ENCODE peak calls at places on chromosomes 2 and 18, in eight cellular contexts. F, I, Z, P, R, L, G and M are unnamed samples. For H3K36me3, the result is how much of the 10 kb centered on the place peaks cover.

GRCh38 chr2:76180676-76181075 is 470.0 kb upstream of the GCFC2 start:
- DNase-seq in G (no peak), Z (no peak), R (no peak), L (no peak), I (no peak), F (no peak), P (no peak), M (no peak)

GRCh38 chr2:186761814-186762213 is 68.0 kb downstream of the FAM171B start:
- DNase-seq in R (no peak), I (no peak), Z (no peak), G (no peak), F (no peak), P (no peak), L (no peak), M (no peak)

GRCh38 chr2:23673830-23674679 is 252.9 kb downstream of the ATAD2B start:
- DNase-seq in Z (no peak), G (no peak), P (no peak), I (no peak), L (no peak), F (no peak), R (no peak), M (no peak)

GRCh38 chr2:220512419-220512818 is 885.0 kb downstream of the SLC4A3 start:
- DNase-seq in G (peak), F (peak), I (no peak), Z (no peak), L (no peak), P (no peak), R (no peak), M (no peak)

GRCh38 chr2:84891355-84892010 is 10.6 kb upstream of the TRABD2A start:
- DNase-seq in I (no peak), Z (no peak), F (no peak), L (peak), P (no peak), G (no peak), R (no peak), M (no peak)

GRCh38 chr2:20728114-20728758 is 61.3 kb downstream of the GDF7 start:
- DNase-seq in R (no peak), F (peak), P (no peak), I (no peak), G (no peak), L (no peak), Z (no peak), M (peak)

GRCh38 chr2:154908312-154908711 is 209.8 kb downstream of the KCNJ3 start:
- DNase-seq in I (no peak), F (no peak), R (no peak), P (no peak), G (no peak), L (no peak), Z (no peak), M (no peak)

GRCh38 chr18:76209597-76209996 is 285.4 kb downstream of the ZNF516 start:
- DNase-seq in P (no peak), Z (no peak), L (no peak), G (peak), F (peak), I (no peak), R (no peak), M (no peak)

GRCh38 chr2:203720011-203720410 is 13.6 kb downstream of the CD28 start:
- DNase-seq in I (no peak), R (no peak), F (no peak), G (no peak), P (no peak), L (no peak), Z (no peak), M (no peak)

GRCh38 chr18:57901819-57902600 is 98.9 kb upstream of the ATP8B1 start:
- DNase-seq in R (peak), P (no peak), L (no peak), G (peak), I (no peak), Z (no peak), F (peak), M (no peak)

GRCh38 chr18:2192562-2192961 is 378.7 kb downstream of the METTL4 start:
- DNase-seq in I (no peak), P (no peak), L (no peak), F (no peak), Z (no peak), G (no peak), R (no peak), M (no peak)

GRCh38 chr2:239593965-239594771 is 193.3 kb upstream of the HDAC4 start:
- DNase-seq in Z (no peak), F (no peak), L (no peak), R (peak), P (no peak), I (peak), G (no peak), M (no peak)

GRCh38 chr2:176390276-176390675 is 121.0 kb downstream of the MTX2 start:
- DNase-seq in L (no peak), P (no peak), Z (no peak), G (no peak), R (no peak), F (peak), I (no peak), M (no peak)

GRCh38 chr2:99975386-99975785 is 167.0 kb downstream of the AFF3 start:
- DNase-seq in G (no peak), R (no peak), Z (no peak), F (peak), P (no peak), I (no peak), L (no peak), M (no peak)

GRCh38 chr2:99974966-99975365 is 167.4 kb downstream of the AFF3 start:
- DNase-seq in Z (no peak), L (no peak), F (peak), I (no peak), R (no peak), P (no peak), G (no peak), M (no peak)

GRCh38 chr2:99980200-99980599 is 162.2 kb downstream of the AFF3 start:
- DNase-seq in L (no peak), Z (no peak), I (no peak), G (no peak), F (no peak), P (no peak), R (no peak), M (no peak)

GRCh38 chr2:99974275-99974674 is 168.1 kb downstream of the AFF3 start:
- DNase-seq in Z (no peak), G (no peak), R (no peak), F (peak), I (no peak), P (no peak), L (no peak), M (peak)

DNA sequence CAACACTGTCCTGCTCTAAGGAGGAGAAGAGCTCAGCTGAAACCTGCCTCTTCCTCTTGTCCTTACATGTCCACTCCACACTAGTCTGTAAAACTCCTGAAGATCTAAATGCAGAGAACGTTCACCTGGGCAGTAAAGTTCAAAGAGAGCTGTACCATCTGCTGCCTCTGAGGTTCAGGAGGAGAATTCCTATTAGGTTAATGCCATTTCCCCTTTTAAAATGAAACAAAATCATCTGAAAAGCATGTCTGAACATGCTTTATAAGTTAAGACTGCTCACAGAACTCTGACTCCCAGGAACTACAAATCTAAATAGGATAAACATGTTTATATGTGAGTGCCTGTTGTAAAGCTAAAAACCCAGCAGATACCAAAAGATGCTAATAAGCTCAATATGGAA is 164.4 kb downstream of the AFF3 start:
- DNase-seq in G (no peak), R (no peak), P (no peak), Z (no peak), L (no peak), I (no peak), F (no peak), M (no peak)
- H3K36me3 ChIP-seq in G (under half), R (under half), P (under half), Z (under half), L (under half), I (under half), F (under half), M (under half)

GRCh38 chr2:96548558-96549465 is 12.3 kb downstream of the ARID5A start:
- DNase-seq in R (no peak), Z (no peak), G (no peak), F (no peak), L (peak), I (no peak), P (no peak), M (no peak)
- H3K36me3 ChIP-seq in R (half or more), Z (under half), G (under half), F (under half), L (under half), I (under half), P (half or more), M (under half)

GRCh38 chr2:120298173-120298835 is 45.7 kb downstream of the RALB start:
- DNase-seq in P (no peak), Z (no peak), I (no peak), R (no peak), G (no peak), L (no peak), F (peak), M (no peak)
- H3K36me3 ChIP-seq in P (half or more), Z (under half), I (under half), R (half or more), G (under half), L (half or more), F (under half), M (under half)

DNA sequence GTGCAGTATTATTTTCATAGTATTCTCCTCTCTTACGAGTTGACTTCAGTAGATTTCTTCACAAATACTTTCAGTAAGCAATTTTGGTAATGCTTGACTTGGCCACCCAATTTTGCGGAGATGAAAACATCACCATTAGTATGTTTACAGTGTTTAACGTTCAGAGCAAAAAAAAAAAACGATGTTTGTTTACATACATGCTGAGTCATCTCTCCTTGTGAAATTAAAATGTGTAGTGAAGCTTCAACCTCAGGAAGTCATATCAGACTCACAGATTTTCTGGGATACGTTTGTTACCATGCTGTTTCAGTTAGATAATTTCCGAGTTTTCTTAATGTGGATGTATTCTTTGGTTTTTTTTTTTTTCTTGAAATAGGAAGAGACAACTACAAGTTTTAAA is 100.1 kb downstream of the CTNNA2 start:
- DNase-seq in R (no peak), Z (no peak), G (no peak), I (no peak), F (no peak), L (no peak), P (no peak), M (no peak)
- H3K36me3 ChIP-seq in R (under half), Z (under half), G (under half), I (under half), F (under half), L (under half), P (under half), M (under half)

GRCh38 chr2:151802315-151802714 is 25.9 kb downstream of the ARL5A start:
- DNase-seq in I (no peak), F (no peak), G (no peak), R (no peak), L (no peak), Z (no peak), P (no peak), M (no peak)

GRCh38 chr2:151805961-151806360 is 22.3 kb downstream of the ARL5A start:
- DNase-seq in I (no peak), Z (no peak), L (no peak), G (no peak), P (no peak), F (no peak), R (no peak), M (no peak)

GRCh38 chr2:151799886-151800292 is 28.3 kb downstream of the ARL5A start:
- DNase-seq in I (no peak), Z (no peak), P (no peak), R (no peak), L (no peak), F (no peak), G (no peak), M (no peak)

GRCh38 chr2:151805343-151805742 is 22.9 kb downstream of the ARL5A start:
- DNase-seq in L (no peak), Z (no peak), P (no peak), I (no peak), R (no peak), G (no peak), F (no peak), M (no peak)

GRCh38 chr2:151803811-151804210 is 24.4 kb downstream of the ARL5A start:
- DNase-seq in F (no peak), I (no peak), R (no peak), Z (no peak), G (no peak), P (no peak), L (no peak), M (no peak)
- H3K36me3 ChIP-seq in F (under half), I (under half), R (half or more), Z (under half), G (under half), P (half or more), L (under half), M (under half)

GRCh38 chr2:26776195-26776594 is 9.7 kb upstream of the CENPA start:
- DNase-seq in I (no peak), L (no peak), G (no peak), R (no peak), Z (no peak), F (no peak), P (no peak), M (no peak)
- H3K36me3 ChIP-seq in I (under half), L (half or more), G (under half), R (half or more), Z (half or more), F (half or more), P (half or more), M (half or more)

DNA sequence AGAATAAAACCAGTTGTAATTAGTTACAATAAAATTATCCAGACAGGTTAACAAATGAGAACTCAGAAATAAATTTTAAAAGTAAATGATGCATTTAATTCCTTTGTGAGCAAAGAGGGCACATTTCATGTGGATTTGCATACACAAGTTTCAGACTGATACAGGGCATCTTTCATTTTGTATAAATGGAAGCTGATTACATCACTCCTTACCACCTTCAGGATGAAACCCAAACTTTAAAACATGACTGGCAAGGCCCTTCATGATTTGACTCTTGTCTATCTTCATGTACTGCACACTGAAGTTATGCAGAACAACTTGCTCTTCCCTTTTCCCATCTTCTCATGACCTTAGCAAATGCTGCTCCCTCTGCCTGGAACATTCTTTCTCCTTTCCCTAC is 26.9 kb downstream of the EFEMP1 start:
- DNase-seq in F (no peak), P (no peak), R (no peak), G (no peak), L (no peak), Z (no peak), I (no peak), M (no peak)
- H3K36me3 ChIP-seq in F (under half), P (under half), R (under half), G (under half), L (under half), Z (under half), I (under half), M (under half)

GRCh38 chr2:234993547-234993981 is 41.7 kb downstream of the SH3BP4 start:
- DNase-seq in L (no peak), Z (no peak), P (no peak), F (no peak), I (no peak), R (no peak), G (no peak), M (no peak)
- H3K36me3 ChIP-seq in L (half or more), Z (under half), P (under half), F (half or more), I (under half), R (under half), G (under half), M (under half)